ENCODE peak calls at places on chromosomes 11 and 22, in four cellular contexts. N is nucleus accumbens; S is bronchial epithelial cell; A is CD8-positive, alpha-beta memory T cell. I is an unnamed sample.

GRCh38 chr11:32529994-32530588 is 53.5 kb upstream of the EIF3M start:
- DNase-seq in A (no peak), S (no peak), N (no peak), I (no peak)

GRCh38 chr11:125262825-125263218 is 98.3 kb downstream of the PKNOX2 start:
- DNase-seq in A (no peak), N (no peak), S (no peak), I (no peak)

GRCh38 chr11:107591446-107592236 is 694 bp downstream of the ELMOD1 start:
- DNase-seq in S (no peak), N (no peak), A (no peak), I (no peak)

GRCh38 chr11:86636275-86636674 is 36.1 kb downstream of the ME3 start:
- DNase-seq in A (no peak), S (no peak), N (no peak), I (no peak)

GRCh38 chr11:35295751-35296150 is 123.6 kb downstream of the SLC1A2 start:
- DNase-seq in S (peak), A (no peak), N (no peak), I (no peak)

GRCh38 chr11:27471588-27472397 is 797 bp downstream of the LGR4 start:
- DNase-seq in A (peak), S (no peak), N (peak), I (peak)

GRCh38 chr22:40033586-40034380 is 39.0 kb downstream of the FAM83F start:
- DNase-seq in N (no peak), S (no peak), A (no peak), I (no peak)

GRCh38 chr11:107857550-107858216 is 904 bp downstream of the SLC35F2 start:
- DNase-seq in A (peak), N (no peak), S (no peak), I (no peak)

GRCh38 chr22:50656122-50657070 is 16.2 kb upstream of the SHANK3 start:
- DNase-seq in N (no peak), A (no peak), S (peak), I (no peak)

GRCh38 chr11:134047586-134047999 is 21.3 kb upstream of the JAM3 start:
- DNase-seq in N (peak), A (no peak), S (no peak), I (peak)

GRCh38 chr22:48756146-48757111 is 1071.2 kb downstream of the BRD1 start:
- DNase-seq in A (no peak), N (no peak), S (no peak), I (peak)

GRCh38 chr11:118295834-118296454 is 8.6 kb upstream of the CD3E start:
- DNase-seq in N (no peak), S (peak), A (no peak), I (no peak)

GRCh38 chr11:16879690-16880089 is 134.5 kb downstream of the PLEKHA7 start:
- DNase-seq in S (no peak), A (no peak), N (no peak), I (no peak)

GRCh38 chr11:74679513-74679865 is 51.7 kb downstream of the CHRDL2 start:
- DNase-seq in N (no peak), A (no peak), S (no peak), I (no peak)

GRCh38 chr11:40328890-40329617 is 1130.4 kb downstream of the LRRC4C start:
- DNase-seq in N (no peak), A (no peak), S (peak), I (peak)

GRCh38 chr11:121651267-121651625 is 198.5 kb upstream of the SORL1-AS1 start:
- DNase-seq in S (no peak), A (no peak), N (no peak), I (no peak)